ENCODE peak calls at places on chromosomes 1 and 21, in four cellular contexts. V, W, Z and C are unnamed samples.

GRCh38 chr21:35840197-35840799 is 220.0 kb downstream of the SETD4 start:
- DNase-seq in V (peak; percentile 4), W (peak; percentile 61), Z (peak; percentile 25), C (no peak)

GRCh38 chr1:85550784-85551516 is 29.6 kb upstream of the CCN1 start:
- DNase-seq in V (no peak), W (no peak), Z (peak; percentile 40), C (no peak)

GRCh38 chr21:20260124-20260523 is 738.1 kb upstream of the NCAM2 start:
- DNase-seq in V (no peak), W (no peak), Z (no peak), C (no peak)

GRCh38 chr21:23217597-23217996 is 2219.4 kb downstream of the NCAM2 start:
- DNase-seq in V (no peak), W (no peak), Z (no peak), C (no peak)

GRCh38 chr1:177927021-177927596 is 42.7 kb downstream of the SEC16B start:
- DNase-seq in V (no peak), W (no peak), Z (peak; percentile 82), C (no peak)

GRCh38 chr1:117017648-117018047 is 16.1 kb downstream of the CD101 start:
- DNase-seq in V (no peak), W (no peak), Z (no peak), C (no peak)

GRCh38 chr1:20588634-20589225 is at the start of gene CDA:
- DNase-seq in V (no peak), W (no peak), Z (no peak), C (peak; percentile 89)

GRCh38 chr1:25711555-25712298 is 88.3 kb upstream of the SELENON start:
- DNase-seq in V (peak; percentile 49), W (no peak), Z (peak; percentile 61), C (no peak)

GRCh38 chr1:3304255-3304654 is 150.2 kb upstream of the ARHGEF16 start:
- DNase-seq in V (no peak), W (no peak), Z (no peak), C (no peak)

GRCh38 chr21:16551101-16551695 is 821.4 kb downstream of the USP25 start:
- DNase-seq in V (no peak), W (no peak), Z (no peak), C (no peak)